ENCODE peak calls at places on chromosomes 3 and 15, in five cellular contexts. A is HCT116, G is H1, M is K562, T is HepG2. Q is an unnamed sample.

GRCh38 chr15:60634815-60635214 is 155.9 kb upstream of the ICE2 start:
- DNase-seq in A (no peak), G (no peak), M (no peak), T (no peak), Q (no peak)

GRCh38 chr3:27360113-27361078 is 8.8 kb downstream of the NEK10 start:
- DNase-seq in A (no peak), G (no peak), M (no peak), T (peak), Q (no peak)

GRCh38 chr3:155102329-155102728 is 22.2 kb downstream of the MME start:
- DNase-seq in A (no peak), G (no peak), M (no peak), T (no peak), Q (no peak)

GRCh38 chr3:178420033-178420432 is 116.2 kb upstream of the KCNMB2 start:
- DNase-seq in A (no peak), G (no peak), M (no peak), T (no peak), Q (no peak)

GRCh38 chr15:61768131-61768530 is 292.1 kb downstream of the VPS13C start:
- DNase-seq in A (no peak), G (no peak), M (no peak), T (no peak), Q (no peak)

GRCh38 chr3:3129579-3129978 is 2.8 kb downstream of the TRNT1 start:
- DNase-seq in A (no peak), G (no peak), M (no peak), T (no peak), Q (no peak)

GRCh38 chr3:127802620-127803019 is 19.7 kb downstream of the MGLL start:
- DNase-seq in A (no peak), G (no peak), M (no peak), T (no peak), Q (no peak)

GRCh38 chr3:177824190-177824786 is 627.0 kb upstream of the TBL1XR1 start:
- DNase-seq in A (no peak), G (no peak), M (no peak), T (peak), Q (peak)

GRCh38 chr15:41417812-41418211 is 917 bp downstream of the RTF1 start:
- DNase-seq in A (no peak), G (no peak), M (no peak), T (no peak), Q (no peak)

GRCh38 chr3:113560845-113561623 is 28.7 kb downstream of the SIDT1 start:
- DNase-seq in A (no peak), G (no peak), M (no peak), T (no peak), Q (no peak)

GRCh38 chr15:91844928-91845327 is 8.6 kb upstream of the SLCO3A1 start:
- DNase-seq in A (no peak), G (no peak), M (no peak), T (no peak), Q (no peak)

GRCh38 chr3:48990636-48991421 is 788 bp downstream of the P4HTM start:
- DNase-seq in A (no peak), G (peak), M (no peak), T (no peak), Q (no peak)

GRCh38 chr3:139520028-139520737 is 19.4 kb downstream of the RBP1 start:
- DNase-seq in A (peak), G (peak), M (peak), T (no peak), Q (no peak)
- TF ChIP-seq JUND in A (no peak), G (no peak), M (peak), T (no peak), Q (no peak)

GRCh38 chr3:9908286-9908685 is 5.6 kb downstream of the IL17RE start:
- DNase-seq in A (no peak), G (no peak), M (no peak), T (no peak), Q (no peak)

GRCh38 chr3:9909221-9910013 is 6.8 kb downstream of the IL17RE start:
- DNase-seq in A (no peak), G (no peak), M (no peak), T (no peak), Q (no peak)

GRCh38 chr3:9903904-9904303 is 1.3 kb downstream of the IL17RE start:
- DNase-seq in A (no peak), G (no peak), M (no peak), T (no peak), Q (no peak)

GRCh38 chr3:9903238-9903624 is 583 bp downstream of the IL17RE start:
- DNase-seq in A (no peak), G (no peak), M (no peak), T (no peak), Q (no peak)

GRCh38 chr3:9906480-9906879 is 3.8 kb downstream of the IL17RE start:
- DNase-seq in A (no peak), G (no peak), M (no peak), T (no peak), Q (no peak)
- TF ChIP-seq JUND in A (no peak), G (no peak), M (no peak), T (no peak), Q (no peak)

GRCh38 chr3:120369000-120369399 is 19.8 kb upstream of the LRRC58 start:
- DNase-seq in A (no peak), G (no peak), M (no peak), T (peak), Q (no peak)

GRCh38 chr3:120368172-120368571 is 19.0 kb upstream of the LRRC58 start:
- DNase-seq in A (no peak), G (no peak), M (no peak), T (no peak), Q (no peak)

GRCh38 chr3:120370463-120370862 is 21.3 kb upstream of the LRRC58 start:
- DNase-seq in A (no peak), G (no peak), M (no peak), T (no peak), Q (no peak)

GRCh38 chr3:120364101-120364500 is 14.9 kb upstream of the LRRC58 start:
- DNase-seq in A (no peak), G (no peak), M (no peak), T (no peak), Q (no peak)

DNA sequence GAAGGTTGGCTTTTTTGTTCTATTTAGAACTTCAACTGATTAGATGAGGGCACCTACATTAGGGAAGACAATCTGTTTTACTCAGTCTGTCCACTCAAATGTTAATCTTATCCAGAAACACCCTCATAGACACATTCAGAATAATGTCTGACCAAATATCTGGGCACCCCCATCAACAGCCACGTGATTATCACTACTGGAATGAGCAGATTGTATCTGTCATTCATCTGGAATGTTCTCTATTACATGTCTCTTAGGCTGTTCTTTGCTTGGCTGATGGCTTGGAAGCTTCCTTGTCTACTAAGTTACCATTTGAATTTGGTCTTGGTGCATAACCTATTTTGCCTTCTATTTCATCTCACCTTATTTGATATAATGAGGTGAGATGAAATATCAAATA is 15.7 kb upstream of the LRRC58 start:
- DNase-seq in A (no peak), G (no peak), M (no peak), T (no peak), Q (no peak)
- TF ChIP-seq JUND in A (no peak), G (no peak), M (no peak), T (no peak), Q (no peak)

GRCh38 chr3:59808431-59808830 is 758.6 kb upstream of the CFAP20DC start:
- DNase-seq in A (no peak), G (no peak), M (no peak), T (no peak), Q (no peak)

GRCh38 chr3:59812778-59813558 is 763.1 kb upstream of the CFAP20DC start:
- DNase-seq in A (no peak), G (no peak), M (no peak), T (no peak), Q (no peak)

GRCh38 chr3:59809016-59809415 is 759.2 kb upstream of the CFAP20DC start:
- DNase-seq in A (no peak), G (no peak), M (no peak), T (no peak), Q (no peak)

GRCh38 chr3:59812188-59812587 is 762.4 kb upstream of the CFAP20DC start:
- DNase-seq in A (no peak), G (no peak), M (no peak), T (no peak), Q (no peak)

DNA sequence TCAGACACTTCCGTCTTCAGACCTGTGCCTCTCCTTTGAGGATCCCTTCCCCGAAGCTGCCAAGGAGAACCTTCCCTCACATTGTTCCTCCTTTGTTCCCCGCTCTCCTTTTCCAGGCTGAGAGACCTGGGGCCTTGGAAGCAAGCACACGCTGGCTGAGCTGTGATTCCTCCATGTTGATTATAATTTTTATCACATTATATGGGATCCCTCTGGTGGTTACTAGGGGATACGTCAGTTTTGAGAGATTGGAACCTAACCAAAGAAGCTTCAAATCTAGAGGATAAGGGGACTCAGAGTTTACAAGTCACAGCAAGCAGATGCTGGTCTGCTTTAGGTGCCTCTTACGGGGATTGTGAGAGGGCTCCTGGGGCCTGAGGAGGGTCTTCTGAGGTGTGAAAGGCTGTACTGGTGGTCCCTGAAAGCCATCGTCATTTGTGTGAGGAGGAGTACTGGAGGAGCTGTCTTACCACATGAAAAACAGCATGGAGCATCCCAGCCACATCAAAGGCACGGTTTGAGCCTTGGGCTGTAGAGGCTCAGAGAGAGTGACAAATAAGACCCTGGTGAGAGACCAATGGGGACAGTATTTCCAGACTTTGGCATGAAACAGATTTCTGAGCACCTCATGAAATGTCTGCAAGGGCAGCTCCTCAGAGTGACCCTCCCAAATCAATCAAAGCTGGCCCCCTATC is 760.1 kb upstream of the CFAP20DC start:
- DNase-seq in A (no peak), G (no peak), M (no peak), T (no peak), Q (no peak)
- TF ChIP-seq JUND in A (no peak), G (no peak), M (no peak), T (no peak), Q (no peak)

GRCh38 chr15:53588773-53589172 is 170.7 kb downstream of the WDR72 start:
- DNase-seq in A (no peak), G (no peak), M (no peak), T (no peak), Q (no peak)
- TF ChIP-seq JUND in A (no peak), G (no peak), M (no peak), T (no peak), Q (no peak)

GRCh38 chr3:104989878-104990277 is 376.8 kb upstream of the ALCAM start:
- DNase-seq in A (no peak), G (no peak), M (no peak), T (no peak), Q (no peak)

GRCh38 chr3:104990758-104991157 is 376.0 kb upstream of the ALCAM start:
- DNase-seq in A (no peak), G (no peak), M (no peak), T (no peak), Q (no peak)

GRCh38 chr3:104988491-104988890 is 378.2 kb upstream of the ALCAM start:
- DNase-seq in A (no peak), G (no peak), M (no peak), T (no peak), Q (no peak)

GRCh38 chr3:104992618-104993017 is 374.1 kb upstream of the ALCAM start:
- DNase-seq in A (no peak), G (no peak), M (no peak), T (no peak), Q (no peak)

DNA sequence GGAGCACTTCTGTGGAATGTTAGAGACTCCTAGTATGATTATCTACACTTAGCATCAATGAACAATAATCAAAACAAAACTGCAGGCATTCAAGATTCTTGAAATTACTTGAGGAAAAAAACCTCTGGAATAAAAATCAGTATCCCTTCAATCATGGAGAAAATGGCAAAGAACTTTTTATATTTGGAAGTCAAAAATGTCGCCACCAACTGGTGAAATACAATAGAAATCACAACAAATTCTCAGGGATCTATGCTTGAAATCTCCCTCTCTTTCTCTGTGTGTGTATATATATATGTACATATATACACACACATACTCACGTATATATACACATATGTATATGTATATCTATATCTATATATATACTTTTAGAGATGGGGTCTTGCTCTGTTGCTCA is 378.9 kb upstream of the ALCAM start:
- DNase-seq in A (no peak), G (no peak), M (no peak), T (no peak), Q (no peak)
- TF ChIP-seq JUND in A (no peak), G (no peak), M (no peak), T (no peak), Q (no peak)